ENCODE peak calls at places on chromosomes 1 and 21, in seven cellular contexts. One of them, this sample, is unnamed.

GRCh38 chr1:203402609-203403337 is 51.9 kb upstream of the FMOD start:
- DNase-seq in upper lobe of left lung: no peak
- DNase-seq in ovary: no peak
- DNase-seq in astrocyte: peak; percentile 87
- DNase-seq in HCT116: no peak
- DNase-seq in IMR-90: peak; percentile 98
- DNase-seq in heart right ventricle: no peak
- DNase-seq in this sample: peak; percentile 28

GRCh38 chr1:209890606-209891330 is 47.2 kb upstream of the SYT14 start:
- DNase-seq in IMR-90: peak; percentile 52
- DNase-seq in HCT116: no peak
- DNase-seq in astrocyte: peak; percentile 40
- DNase-seq in upper lobe of left lung: no peak
- DNase-seq in heart right ventricle: no peak
- DNase-seq in ovary: no peak
- DNase-seq in this sample: no peak

GRCh38 chr1:34378968-34379729 is 202.4 kb downstream of the C1orf94 start:
- DNase-seq in IMR-90: no peak
- DNase-seq in astrocyte: peak; percentile 41
- DNase-seq in heart right ventricle: no peak
- DNase-seq in ovary: no peak
- DNase-seq in upper lobe of left lung: peak; percentile 30
- DNase-seq in HCT116: no peak
- DNase-seq in this sample: no peak

GRCh38 chr1:227895828-227896685 is 51.7 kb downstream of the WNT9A start:
- DNase-seq in HCT116: no peak
- DNase-seq in IMR-90: peak; percentile 5
- DNase-seq in astrocyte: peak; percentile 12
- DNase-seq in upper lobe of left lung: peak; percentile 19
- DNase-seq in ovary: peak; percentile 16
- DNase-seq in heart right ventricle: peak; percentile 11
- DNase-seq in this sample: no peak

GRCh38 chr1:202710070-202711025 is at the start of gene SYT2:
- DNase-seq in ovary: peak; percentile 80
- DNase-seq in heart right ventricle: no peak
- DNase-seq in upper lobe of left lung: no peak
- DNase-seq in HCT116: no peak
- DNase-seq in astrocyte: no peak
- DNase-seq in IMR-90: no peak
- DNase-seq in this sample: no peak

GRCh38 chr1:11929849-11930248 is 3.6 kb upstream of the KIAA2013 start:
- DNase-seq in astrocyte: no peak
- DNase-seq in HCT116: no peak
- DNase-seq in heart right ventricle: peak; percentile 76
- DNase-seq in upper lobe of left lung: peak; percentile 56
- DNase-seq in IMR-90: peak; percentile 71
- DNase-seq in ovary: peak; percentile 86
- DNase-seq in this sample: no peak

GRCh38 chr1:111513410-111514020 is 10.1 kb upstream of the ADORA3 start:
- DNase-seq in IMR-90: no peak
- DNase-seq in upper lobe of left lung: no peak
- DNase-seq in astrocyte: no peak
- DNase-seq in HCT116: no peak
- DNase-seq in heart right ventricle: no peak
- DNase-seq in ovary: no peak
- DNase-seq in this sample: no peak

GRCh38 chr1:62952596-62952995 is 168.7 kb downstream of the ATG4C start:
- DNase-seq in IMR-90: no peak
- DNase-seq in upper lobe of left lung: no peak
- DNase-seq in astrocyte: no peak
- DNase-seq in HCT116: no peak
- DNase-seq in heart right ventricle: no peak
- DNase-seq in ovary: no peak
- DNase-seq in this sample: no peak

GRCh38 chr1:204115128-204115527 is 36.7 kb downstream of the ETNK2 start:
- DNase-seq in astrocyte: no peak
- DNase-seq in HCT116: no peak
- DNase-seq in heart right ventricle: no peak
- DNase-seq in upper lobe of left lung: no peak
- DNase-seq in ovary: no peak
- DNase-seq in IMR-90: no peak
- DNase-seq in this sample: no peak

GRCh38 chr1:160494620-160495019 is 28.4 kb downstream of the SLAMF6 start:
- DNase-seq in IMR-90: no peak
- DNase-seq in HCT116: peak; percentile 8
- DNase-seq in upper lobe of left lung: no peak
- DNase-seq in astrocyte: no peak
- DNase-seq in heart right ventricle: no peak
- DNase-seq in ovary: no peak
- DNase-seq in this sample: no peak

GRCh38 chr1:207799989-207800648 is 48.3 kb downstream of the CD46 start:
- DNase-seq in HCT116: no peak
- DNase-seq in astrocyte: no peak
- DNase-seq in heart right ventricle: no peak
- DNase-seq in upper lobe of left lung: no peak
- DNase-seq in IMR-90: no peak
- DNase-seq in ovary: no peak
- DNase-seq in this sample: no peak

GRCh38 chr1:170073893-170074249 is 624 bp downstream of the KIFAP3 start:
- DNase-seq in IMR-90: no peak
- DNase-seq in upper lobe of left lung: no peak
- DNase-seq in ovary: no peak
- DNase-seq in heart right ventricle: no peak
- DNase-seq in astrocyte: no peak
- DNase-seq in HCT116: no peak
- DNase-seq in this sample: no peak

GRCh38 chr21:32921632-32922230 is 104.0 kb upstream of the OLIG2 start:
- DNase-seq in upper lobe of left lung: peak; percentile 44
- DNase-seq in ovary: no peak
- DNase-seq in IMR-90: peak; percentile 10
- DNase-seq in heart right ventricle: no peak
- DNase-seq in astrocyte: no peak
- DNase-seq in HCT116: peak; percentile 29
- DNase-seq in this sample: no peak

GRCh38 chr1:185317886-185318310 is 855 bp upstream of the IVNS1ABP start:
- DNase-seq in ovary: no peak
- DNase-seq in astrocyte: no peak
- DNase-seq in upper lobe of left lung: peak; percentile 73
- DNase-seq in IMR-90: no peak
- DNase-seq in HCT116: peak; percentile 47
- DNase-seq in heart right ventricle: peak; percentile 28
- DNase-seq in this sample: no peak

GRCh38 chr1:204647114-204647804 is 38.3 kb downstream of the LRRN2 start:
- DNase-seq in IMR-90: peak; percentile 70
- DNase-seq in heart right ventricle: peak; percentile 29
- DNase-seq in ovary: no peak
- DNase-seq in astrocyte: peak; percentile 66
- DNase-seq in HCT116: peak; percentile 44
- DNase-seq in upper lobe of left lung: no peak
- DNase-seq in this sample: peak; percentile 77

GRCh38 chr1:154888757-154889156 is 18.7 kb upstream of the KCNN3 start:
- DNase-seq in astrocyte: no peak
- DNase-seq in IMR-90: no peak
- DNase-seq in upper lobe of left lung: no peak
- DNase-seq in heart right ventricle: no peak
- DNase-seq in HCT116: no peak
- DNase-seq in ovary: no peak
- DNase-seq in this sample: no peak

GRCh38 chr21:45983981-45984551 is 2.5 kb downstream of the COL6A1 start:
- DNase-seq in heart right ventricle: no peak
- DNase-seq in IMR-90: no peak
- DNase-seq in ovary: peak; percentile 72
- DNase-seq in HCT116: no peak
- DNase-seq in astrocyte: no peak
- DNase-seq in upper lobe of left lung: no peak
- DNase-seq in this sample: no peak

GRCh38 chr21:15592271-15592860 is 137.4 kb upstream of the USP25 start:
- DNase-seq in upper lobe of left lung: no peak
- DNase-seq in heart right ventricle: no peak
- DNase-seq in ovary: no peak
- DNase-seq in HCT116: peak; percentile 21
- DNase-seq in astrocyte: peak; percentile 26
- DNase-seq in IMR-90: peak; percentile 45
- DNase-seq in this sample: peak; percentile 37

GRCh38 chr1:97160796-97161195 is 439.2 kb downstream of the PTBP2 start:
- DNase-seq in IMR-90: peak; percentile 17
- DNase-seq in ovary: no peak
- DNase-seq in upper lobe of left lung: no peak
- DNase-seq in heart right ventricle: no peak
- DNase-seq in HCT116: no peak
- DNase-seq in astrocyte: peak; percentile 24
- DNase-seq in this sample: no peak

GRCh38 chr1:109677459-109677858 is 9.6 kb downstream of the GSTM2 start:
- DNase-seq in HCT116: no peak
- DNase-seq in astrocyte: no peak
- DNase-seq in IMR-90: peak; percentile 0
- DNase-seq in upper lobe of left lung: no peak
- DNase-seq in ovary: no peak
- DNase-seq in heart right ventricle: no peak
- DNase-seq in this sample: no peak

GRCh38 chr1:53303651-53304515 is 24.0 kb downstream of the LRP8 start:
- DNase-seq in heart right ventricle: no peak
- DNase-seq in astrocyte: no peak
- DNase-seq in upper lobe of left lung: no peak
- DNase-seq in HCT116: no peak
- DNase-seq in ovary: no peak
- DNase-seq in IMR-90: no peak
- DNase-seq in this sample: no peak

GRCh38 chr1:165381745-165382530 is 25.4 kb upstream of the LMX1A start:
- DNase-seq in IMR-90: no peak
- DNase-seq in heart right ventricle: no peak
- DNase-seq in HCT116: no peak
- DNase-seq in astrocyte: peak; percentile 48
- DNase-seq in ovary: no peak
- DNase-seq in upper lobe of left lung: no peak
- DNase-seq in this sample: no peak

GRCh38 chr1:61162513-61163274 is 80.3 kb downstream of the NFIA start:
- DNase-seq in astrocyte: no peak
- DNase-seq in heart right ventricle: no peak
- DNase-seq in upper lobe of left lung: no peak
- DNase-seq in ovary: no peak
- DNase-seq in HCT116: no peak
- DNase-seq in IMR-90: peak; percentile 32
- DNase-seq in this sample: no peak

GRCh38 chr1:161725888-161726630 is 4.7 kb downstream of the FCRLB start:
- DNase-seq in upper lobe of left lung: peak; percentile 56
- DNase-seq in HCT116: no peak
- DNase-seq in ovary: peak; percentile 67
- DNase-seq in astrocyte: peak; percentile 37
- DNase-seq in heart right ventricle: peak; percentile 49
- DNase-seq in IMR-90: peak; percentile 38
- DNase-seq in this sample: peak; percentile 34

GRCh38 chr1:16615253-16616252 is 2.2 kb upstream of the NBPF1 start:
- DNase-seq in HCT116: no peak
- DNase-seq in upper lobe of left lung: peak; percentile 21
- DNase-seq in heart right ventricle: peak; percentile 2
- DNase-seq in IMR-90: no peak
- DNase-seq in astrocyte: no peak
- DNase-seq in ovary: no peak
- DNase-seq in this sample: no peak

GRCh38 chr1:16614361-16615252 is 1.2 kb upstream of the NBPF1 start:
- DNase-seq in upper lobe of left lung: peak; percentile 23
- DNase-seq in heart right ventricle: no peak
- DNase-seq in ovary: no peak
- DNase-seq in IMR-90: no peak
- DNase-seq in HCT116: no peak
- DNase-seq in astrocyte: no peak
- DNase-seq in this sample: no peak

GRCh38 chr1:16612332-16613172 is 812 bp downstream of the NBPF1 start:
- DNase-seq in heart right ventricle: peak; percentile 61
- DNase-seq in upper lobe of left lung: peak; percentile 78
- DNase-seq in astrocyte: peak; percentile 95
- DNase-seq in ovary: peak; percentile 71
- DNase-seq in HCT116: no peak
- DNase-seq in IMR-90: peak; percentile 91
- DNase-seq in this sample: peak; percentile 94

GRCh38 chr1:16617101-16617727 is 3.9 kb upstream of the NBPF1 start:
- DNase-seq in upper lobe of left lung: peak; percentile 30
- DNase-seq in heart right ventricle: peak; percentile 10
- DNase-seq in HCT116: no peak
- DNase-seq in astrocyte: no peak
- DNase-seq in ovary: no peak
- DNase-seq in IMR-90: no peak
- DNase-seq in this sample: no peak

GRCh38 chr1:16613185-16614147 is at the start of gene NBPF1:
- DNase-seq in astrocyte: peak; percentile 88
- DNase-seq in heart right ventricle: peak; percentile 94
- DNase-seq in IMR-90: peak; percentile 94
- DNase-seq in ovary: peak; percentile 94
- DNase-seq in HCT116: peak; percentile 94
- DNase-seq in upper lobe of left lung: peak; percentile 100
- DNase-seq in this sample: peak; percentile 98
- TF ChIP-seq CTCF in astrocyte: no peak
- TF ChIP-seq CTCF in heart right ventricle: peak; percentile 20
- TF ChIP-seq CTCF in IMR-90: no peak
- TF ChIP-seq CTCF in ovary: no peak
- TF ChIP-seq CTCF in HCT116: no peak
- TF ChIP-seq CTCF in upper lobe of left lung: peak; percentile 73
- TF ChIP-seq CTCF in this sample: peak; percentile 10

GRCh38 chr1:27538793-27539192 is 48.8 kb upstream of the WASF2 start:
- DNase-seq in IMR-90: peak; percentile 78
- DNase-seq in upper lobe of left lung: no peak
- DNase-seq in heart right ventricle: no peak
- DNase-seq in astrocyte: peak; percentile 76
- DNase-seq in HCT116: no peak
- DNase-seq in ovary: no peak
- DNase-seq in this sample: peak; percentile 59
- H3K4me3 ChIP-seq in IMR-90: no peak overlapping the region
- H3K4me3 ChIP-seq in upper lobe of left lung: no peak overlapping the region
- H3K4me3 ChIP-seq in heart right ventricle: no peak overlapping the region
- H3K4me3 ChIP-seq in astrocyte: no peak overlapping the region
- H3K4me3 ChIP-seq in HCT116: peak overlapping the region; percentile 2
- H3K4me3 ChIP-seq in ovary: no peak overlapping the region
- H3K4me3 ChIP-seq in this sample: no peak overlapping the region

GRCh38 chr1:246772686-246773085 is 48.5 kb downstream of the SCCPDH start:
- DNase-seq in HCT116: no peak
- DNase-seq in astrocyte: no peak
- DNase-seq in ovary: no peak
- DNase-seq in heart right ventricle: no peak
- DNase-seq in upper lobe of left lung: no peak
- DNase-seq in IMR-90: no peak
- DNase-seq in this sample: no peak
- H3K36me3 ChIP-seq in HCT116: no peaks in the 10 kb centered on the region
- H3K36me3 ChIP-seq in astrocyte: peaks cover 15% of the 10 kb centered on the region
- H3K36me3 ChIP-seq in ovary: no peaks in the 10 kb centered on the region
- H3K36me3 ChIP-seq in heart right ventricle: no peaks in the 10 kb centered on the region
- H3K36me3 ChIP-seq in upper lobe of left lung: peaks cover 8% of the 10 kb centered on the region
- H3K36me3 ChIP-seq in IMR-90: peaks cover 20% of the 10 kb centered on the region
- H3K36me3 ChIP-seq in this sample: peaks cover 22% of the 10 kb centered on the region

GRCh38 chr1:14363707-14364413 is 234.6 kb upstream of the KAZN start:
- DNase-seq in IMR-90: no peak
- DNase-seq in ovary: no peak
- DNase-seq in upper lobe of left lung: no peak
- DNase-seq in heart right ventricle: no peak
- DNase-seq in HCT116: no peak
- DNase-seq in astrocyte: no peak
- DNase-seq in this sample: no peak
- TF ChIP-seq CTCF in IMR-90: no peak
- TF ChIP-seq CTCF in ovary: no peak
- TF ChIP-seq CTCF in upper lobe of left lung: no peak
- TF ChIP-seq CTCF in heart right ventricle: no peak
- TF ChIP-seq CTCF in HCT116: peak; percentile 21
- TF ChIP-seq CTCF in astrocyte: no peak
- TF ChIP-seq CTCF in this sample: no peak

GRCh38 chr21:42235593-42235992 is 16.7 kb downstream of the ABCG1 start:
- DNase-seq in IMR-90: no peak
- DNase-seq in heart right ventricle: no peak
- DNase-seq in HCT116: no peak
- DNase-seq in upper lobe of left lung: no peak
- DNase-seq in ovary: no peak
- DNase-seq in astrocyte: no peak
- DNase-seq in this sample: no peak
- H3K4me3 ChIP-seq in IMR-90: no peak overlapping the region
- H3K4me3 ChIP-seq in heart right ventricle: peak overlapping the region; percentile 59
- H3K4me3 ChIP-seq in HCT116: no peak overlapping the region
- H3K4me3 ChIP-seq in upper lobe of left lung: no peak overlapping the region
- H3K4me3 ChIP-seq in ovary: no peak overlapping the region
- H3K4me3 ChIP-seq in astrocyte: no peak overlapping the region
- H3K4me3 ChIP-seq in this sample: no peak overlapping the region